ENCODE peak calls at places on chromosomes 3 and 15, in ten cellular contexts. U is RWPE1, F is SJCRH30, M is caudate nucleus, Q is A172, N is DMS153, P is NCI-H1092, H is neuronal stem cell, W is progenitor cell of endocrine pancreas, C is HT1080. E is an unnamed sample.

GRCh38 chr3:113035387-113035982 is 44.7 kb downstream of the GTPBP8 start:
- DNase-seq in U (peak; percentile 64), F (peak; percentile 61), M (no peak), Q (peak; percentile 60), N (no peak), P (peak; percentile 40), H (peak; percentile 54), W (peak; percentile 16), C (peak; percentile 66), E (no peak)

GRCh38 chr3:50617096-50617791 is at the start of gene MAPKAPK3:
- DNase-seq in U (no peak), F (peak; percentile 26), M (no peak), Q (no peak), N (no peak), P (no peak), H (no peak), W (no peak), C (no peak), E (peak; percentile 46)

GRCh38 chr15:33461671-33462070 is 150.9 kb downstream of the RYR3 start:
- DNase-seq in U (no peak), F (peak; percentile 11), M (no peak), Q (no peak), N (no peak), P (no peak), H (no peak), W (no peak), C (no peak), E (no peak)

GRCh38 chr15:48371550-48371949 is 40.3 kb downstream of the DUT start:
- DNase-seq in U (no peak), F (no peak), M (no peak), Q (no peak), N (no peak), P (no peak), H (no peak), W (no peak), C (no peak), E (no peak)

GRCh38 chr15:72855791-72856190 is 72.2 kb upstream of the ADPGK start:
- DNase-seq in U (no peak), F (no peak), M (no peak), Q (no peak), N (no peak), P (no peak), H (no peak), W (no peak), C (no peak), E (no peak)

GRCh38 chr15:60865507-60865906 is 363.6 kb downstream of the RORA start:
- DNase-seq in U (peak; percentile 45), F (no peak), M (no peak), Q (no peak), N (no peak), P (no peak), H (no peak), W (no peak), C (peak; percentile 44), E (no peak)

GRCh38 chr3:155232605-155233004 is 60.9 kb downstream of the STRIT1 start:
- DNase-seq in U (peak; percentile 49), F (peak; percentile 88), M (no peak), Q (peak; percentile 92), N (peak; percentile 15), P (no peak), H (no peak), W (no peak), C (peak; percentile 94), E (no peak)

GRCh38 chr3:14804835-14805780 is 13.7 kb upstream of the FGD5 start:
- DNase-seq in U (no peak), F (no peak), M (no peak), Q (peak; percentile 53), N (no peak), P (no peak), H (no peak), W (no peak), C (no peak), E (no peak)

GRCh38 chr3:141386611-141387110 is 18.4 kb downstream of the ZBTB38 start:
- DNase-seq in U (no peak), F (no peak), M (peak; percentile 39), Q (no peak), N (no peak), P (peak; percentile 73), H (no peak), W (no peak), C (no peak), E (no peak)

GRCh38 chr15:73318463-73319351 is 50.1 kb downstream of the HCN4 start:
- DNase-seq in U (no peak), F (no peak), M (no peak), Q (no peak), N (no peak), P (peak; percentile 25), H (peak; percentile 43), W (no peak), C (no peak), E (peak; percentile 26)

GRCh38 chr15:56948766-56949105 is 30.3 kb downstream of the TCF12 start:
- DNase-seq in U (no peak), F (no peak), M (no peak), Q (no peak), N (no peak), P (no peak), H (no peak), W (no peak), C (no peak), E (no peak)

E was measured in activated CD4-positive, CD25-positive, alpha-beta regulatory T cell treated with anti-CD3 and anti-CD28 coated beads, Interleukin-2, amount 50 U/mL, for 72 hours.